ENCODE peak calls at places on chromosome 3, in nine cellular contexts. E is PC-9; Q is amniotic stem cell; I is nucleus accumbens; T is NAMALWA; M is GM23338; P is anterior cingulate cortex; J is GM03348; W is activated effector memory CD4-positive, alpha-beta T cell treated with Interleukin-2 at 50 U/mL for 16 hours. L is an unnamed sample.

GRCh38 chr3:129651316-129652202 is 45.1 kb upstream of the PLXND1 start:
- DNase-seq in E (peak), Q (no peak), I (peak), T (no peak), M (peak), P (no peak), J (peak), W (no peak), L (peak)

GRCh38 chr3:145518639-145519038 is 642.3 kb downstream of the PLOD2 start:
- DNase-seq in E (no peak), Q (no peak), I (no peak), T (no peak), M (peak), P (no peak), J (no peak), W (no peak), L (no peak)

GRCh38 chr3:163916596-163917560 is 1161.4 kb downstream of the SI start:
- DNase-seq in E (no peak), Q (no peak), I (no peak), T (peak), M (peak), P (no peak), J (no peak), W (no peak), L (no peak)

GRCh38 chr3:106092792-106093191 is 224.0 kb upstream of the CBLB start:
- DNase-seq in E (no peak), Q (no peak), I (no peak), T (no peak), M (no peak), P (no peak), J (no peak), W (no peak), L (no peak)

GRCh38 chr3:123282461-123282860 is 80.7 kb downstream of the SEC22A start:
- DNase-seq in E (no peak), Q (no peak), I (no peak), T (no peak), M (peak), P (no peak), J (peak), W (no peak), L (no peak)

GRCh38 chr3:3110749-3111361 is 681 bp upstream of the IL5RA start:
- DNase-seq in E (peak), Q (no peak), I (no peak), T (no peak), M (peak), P (no peak), J (no peak), W (no peak), L (no peak)

GRCh38 chr3:10707984-10708868 is 107.8 kb upstream of the SLC6A11 start:
- DNase-seq in E (no peak), Q (no peak), I (no peak), T (no peak), M (peak), P (no peak), J (peak), W (no peak), L (no peak)

GRCh38 chr3:118527527-118528044 is 507.1 kb downstream of the IGSF11 start:
- DNase-seq in E (no peak), Q (no peak), I (no peak), T (no peak), M (no peak), P (no peak), J (no peak), W (no peak), L (no peak)

GRCh38 chr3:180707921-180708320 is 28.6 kb upstream of the CCDC39 start:
- DNase-seq in E (no peak), Q (no peak), I (no peak), T (no peak), M (peak), P (no peak), J (no peak), W (no peak), L (no peak)

GRCh38 chr3:55405436-55405835 is 81.7 kb downstream of the WNT5A start:
- DNase-seq in E (no peak), Q (no peak), I (no peak), T (peak), M (peak), P (no peak), J (no peak), W (no peak), L (no peak)

GRCh38 chr3:137764001-137764433 is at the start of gene SOX14:
- DNase-seq in E (no peak), Q (no peak), I (no peak), T (no peak), M (peak), P (no peak), J (peak), W (no peak), L (no peak)

GRCh38 chr3:26353052-26353451 is 269.5 kb upstream of the LRRC3B start:
- DNase-seq in E (no peak), Q (no peak), I (no peak), T (no peak), M (no peak), P (no peak), J (no peak), W (no peak), L (no peak)

GRCh38 chr3:26061947-26062346 is 272.1 kb downstream of the OXSM start:
- DNase-seq in E (no peak), Q (no peak), I (no peak), T (no peak), M (no peak), P (no peak), J (no peak), W (no peak), L (no peak)

GRCh38 chr3:196149922-196150321 is 61.3 kb downstream of the ZDHHC19 start:
- DNase-seq in E (no peak), Q (no peak), I (no peak), T (peak), M (no peak), P (no peak), J (no peak), W (no peak), L (no peak)

GRCh38 chr3:183370391-183370790 is 58.0 kb downstream of the MCF2L2 start:
- DNase-seq in E (no peak), Q (no peak), I (no peak), T (no peak), M (no peak), P (no peak), J (peak), W (no peak), L (no peak)

GRCh38 chr3:124952456-124952855 is 17.9 kb upstream of the MUC13 start:
- DNase-seq in E (no peak), Q (no peak), I (no peak), T (no peak), M (no peak), P (no peak), J (no peak), W (no peak), L (no peak)

L was measured in SJSA1.